ENCODE peak calls at places on chromosome X, in ten cellular contexts. X is tibial nerve, Z is HepG2, A is HCT116, G is right lobe of liver, Y is upper lobe of left lung, L is A549, J is adrenal gland, H is uterus, P is breast epithelium. U is an unnamed sample.

GRCh38 chrX:19981987-19982386 is 8.9 kb downstream of the BCLAF3 start:
- DNase-seq in X (no peak), Z (no peak), A (no peak), G (no peak), Y (no peak), L (no peak), J (no peak), H (no peak), P (no peak), U (no peak)

GRCh38 chrX:134898450-134898849 is 92.3 kb upstream of the SMIM10 start:
- DNase-seq in X (no peak), Z (no peak), A (no peak), G (no peak), Y (no peak), L (no peak), J (no peak), H (no peak), P (no peak), U (no peak)

GRCh38 chrX:130120321-130120731 is 10.0 kb upstream of the ELF4 start:
- DNase-seq in X (no peak), Z (no peak), A (no peak), G (no peak), Y (no peak), L (no peak), J (no peak), H (no peak), P (no peak), U (no peak)

GRCh38 chrX:53285591-53285990 is 4.2 kb upstream of the IQSEC2 start:
- DNase-seq in X (no peak), Z (no peak), A (no peak), G (no peak), Y (no peak), L (no peak), J (no peak), H (no peak), P (no peak), U (no peak)

GRCh38 chrX:33336783-33337182 is 125.4 kb upstream of the DMD start:
- DNase-seq in X (no peak), Z (peak; percentile 2), A (no peak), G (no peak), Y (peak; percentile 20), L (no peak), J (peak; percentile 37), H (peak; percentile 14), P (peak; percentile 20), U (peak; percentile 4)

GRCh38 chrX:27675493-27675892 is 85.3 kb downstream of the DCAF8L2 start:
- DNase-seq in X (no peak), Z (no peak), A (no peak), G (no peak), Y (no peak), L (no peak), J (no peak), H (no peak), P (no peak), U (no peak)

GRCh38 chrX:129540068-129540653 is at the start of gene OCRL:
- DNase-seq in X (peak; percentile 35), Z (peak; percentile 51), A (peak; percentile 34), G (peak; percentile 75), Y (peak; percentile 65), L (peak; percentile 74), J (peak; percentile 71), H (peak; percentile 51), P (peak; percentile 42), U (peak; percentile 71)

GRCh38 chrX:77749695-77750094 is 36.3 kb downstream of the ATRX start:
- DNase-seq in X (no peak), Z (no peak), A (no peak), G (no peak), Y (no peak), L (peak; percentile 36), J (no peak), H (no peak), P (no peak), U (no peak)

GRCh38 chrX:9558615-9559014 is 93.8 kb downstream of the TBL1X start:
- DNase-seq in X (no peak), Z (no peak), A (no peak), G (no peak), Y (no peak), L (no peak), J (no peak), H (no peak), P (no peak), U (no peak)

GRCh38 chrX:138748480-138748879 is 37.0 kb upstream of the FGF13 start:
- DNase-seq in X (no peak), Z (no peak), A (no peak), G (no peak), Y (no peak), L (no peak), J (no peak), H (no peak), P (no peak), U (no peak)

GRCh38 chrX:123986377-123986776 is 24.9 kb downstream of the STAG2 start:
- DNase-seq in X (no peak), Z (no peak), A (no peak), G (no peak), Y (no peak), L (no peak), J (no peak), H (no peak), P (no peak), U (no peak)

GRCh38 chrX:139077303-139078131 is 366.0 kb upstream of the FGF13 start:
- DNase-seq in X (no peak), Z (no peak), A (no peak), G (no peak), Y (no peak), L (no peak), J (no peak), H (no peak), P (no peak), U (no peak)

GRCh38 chrX:132470179-132470578 is 18.7 kb downstream of the MBNL3 start:
- DNase-seq in X (no peak), Z (no peak), A (no peak), G (no peak), Y (no peak), L (no peak), J (no peak), H (no peak), P (no peak), U (no peak)

GRCh38 chrX:39850630-39851152 is 247.1 kb downstream of the BCOR start:
- DNase-seq in X (no peak), Z (no peak), A (no peak), G (no peak), Y (no peak), L (no peak), J (no peak), H (peak; percentile 54), P (no peak), U (no peak)

GRCh38 chrX:63855896-63856295 is 70.9 kb upstream of the ARHGEF9 start:
- DNase-seq in X (no peak), Z (no peak), A (no peak), G (no peak), Y (no peak), L (no peak), J (no peak), H (no peak), P (no peak), U (no peak)

DNA sequence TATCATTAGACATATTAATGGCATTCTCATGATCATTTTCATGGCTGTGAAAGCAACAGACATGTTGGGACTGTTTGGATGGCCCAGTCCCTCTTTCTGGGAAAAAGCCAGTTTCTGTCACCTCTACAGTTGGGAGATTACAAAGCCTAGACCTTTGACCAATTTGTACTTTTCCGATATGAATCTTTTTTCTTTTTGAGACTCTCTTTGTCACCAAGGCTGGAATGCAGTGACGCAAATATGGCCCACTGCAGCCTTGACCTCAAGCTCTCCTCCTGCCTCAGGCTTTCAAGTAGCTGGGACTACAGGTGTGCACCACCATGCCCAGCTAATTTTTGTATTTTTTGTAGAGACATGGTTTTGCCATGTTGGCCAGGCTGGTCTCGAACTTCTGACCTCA is 9.4 kb downstream of the TBC1D25 start:
- DNase-seq in X (no peak), Z (peak; percentile 72), A (no peak), G (no peak), Y (no peak), L (no peak), J (peak; percentile 59), H (no peak), P (no peak), U (no peak)
- TF ChIP-seq POLR2A in X (no peak), Z (no peak), A (no peak), G (no peak), Y (no peak), L (no peak), J (no peak), H (no peak), P (no peak), U (no peak)

DNA sequence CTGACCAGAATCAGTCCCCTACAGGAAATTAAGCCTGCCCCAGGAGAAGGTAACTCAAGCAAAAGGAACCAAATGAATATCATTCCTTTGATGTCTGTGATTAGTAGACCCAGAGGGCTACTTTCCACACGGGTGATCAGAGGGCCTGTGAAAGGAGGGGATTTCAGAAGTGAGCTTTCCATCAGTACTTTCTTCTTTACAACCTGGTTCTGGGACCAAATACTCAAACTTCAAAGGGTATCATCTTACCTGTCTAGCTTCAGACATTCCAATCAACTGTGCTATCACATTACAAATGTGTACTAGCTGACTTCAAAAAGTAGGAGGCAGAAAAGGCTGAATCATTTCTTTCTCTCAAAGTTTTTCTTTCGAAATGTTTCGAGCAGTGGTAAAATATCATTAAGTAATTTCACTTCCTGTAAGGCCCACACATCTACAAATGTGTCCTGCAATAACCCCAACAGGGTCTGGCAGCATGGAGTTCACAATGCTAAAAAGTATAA is 23.9 kb downstream of the ACSL4 start:
- DNase-seq in X (no peak), Z (peak; percentile 82), A (peak; percentile 19), G (no peak), Y (no peak), L (no peak), J (no peak), H (no peak), P (no peak), U (no peak)
- H3K4me1 ChIP-seq in X (peaks cover 25% of the 10 kb centered on the region), Z (peaks cover 94% of the 10 kb centered on the region), A (peaks cover 19% of the 10 kb centered on the region), G (no peaks in the 10 kb centered on the region), Y (peaks cover 26% of the 10 kb centered on the region), L (peaks cover 23% of the 10 kb centered on the region), J (peaks cover 5% of the 10 kb centered on the region), H (no peaks in the 10 kb centered on the region), P (no peaks in the 10 kb centered on the region), U (no peaks in the 10 kb centered on the region)

DNA sequence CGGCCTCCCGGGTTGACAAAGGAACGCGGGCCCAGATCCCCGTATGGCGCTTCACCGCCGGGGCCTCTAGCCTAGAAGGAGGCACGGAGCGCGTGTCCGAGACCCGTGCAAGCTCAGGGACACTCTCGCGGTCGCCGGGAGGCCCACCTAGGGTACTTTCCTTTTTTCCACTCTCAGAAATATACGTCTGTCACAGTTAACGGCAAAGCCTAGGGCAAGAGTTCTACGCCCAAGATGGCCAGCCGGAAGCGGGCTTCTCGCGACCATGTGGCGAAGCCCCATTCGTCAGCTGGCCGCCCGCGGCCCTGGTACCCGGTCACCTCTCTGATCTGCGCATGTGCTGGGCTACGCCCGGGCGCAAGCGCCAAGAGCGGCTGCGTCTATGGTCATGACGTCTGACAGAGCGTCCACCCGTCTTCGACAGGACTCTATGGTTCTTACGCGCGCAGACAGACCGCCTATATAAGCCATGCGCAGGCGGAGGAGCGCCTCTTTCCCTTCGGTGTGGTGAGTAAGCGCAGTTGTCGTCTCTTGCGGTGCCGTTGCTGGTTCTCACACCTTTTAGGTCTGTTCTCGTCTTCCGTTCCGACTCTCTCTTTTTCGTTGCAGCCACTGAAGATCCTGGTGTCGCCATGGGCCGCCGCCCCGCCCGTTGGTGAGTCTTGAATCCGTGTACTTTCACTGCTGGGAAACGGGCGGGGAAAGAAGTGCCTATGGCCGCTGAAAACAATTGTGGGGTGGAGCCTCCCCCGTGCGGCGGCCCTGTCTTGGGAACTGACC is at the start of gene RPL10:
- DNase-seq in X (peak; percentile 81), Z (peak; percentile 92), A (peak; percentile 93), G (peak; percentile 96), Y (peak; percentile 92), L (peak; percentile 96), J (peak; percentile 94), H (peak; percentile 94), P (peak; percentile 96), U (peak; percentile 93)
- TF ChIP-seq POLR2A in X (peak; percentile 87), Z (no peak), A (peak; percentile 98), G (peak; percentile 83), Y (peak; percentile 79), L (peak; percentile 99), J (peak; percentile 93), H (peak; percentile 71), P (peak; percentile 93), U (peak; percentile 93)

GRCh38 chrX:45784590-45784989 is 583.9 kb upstream of the DIPK2B start:
- DNase-seq in X (no peak), Z (no peak), A (no peak), G (no peak), Y (no peak), L (no peak), J (no peak), H (no peak), P (no peak), U (no peak)
- H3K4me1 ChIP-seq in X (no peaks in the 10 kb centered on the region), Z (no peaks in the 10 kb centered on the region), A (peaks cover 82% of the 10 kb centered on the region), G (no peaks in the 10 kb centered on the region), Y (no peaks in the 10 kb centered on the region), L (peaks cover 68% of the 10 kb centered on the region), J (no peaks in the 10 kb centered on the region), H (no peaks in the 10 kb centered on the region), P (no peaks in the 10 kb centered on the region), U (no peaks in the 10 kb centered on the region)